ENCODE peak calls at places on chromosome 12, in eight cellular contexts. N is GM23248; X is A549; J is left lung; T is psoas muscle; S is substantia nigra; G is CD4-positive, alpha-beta T cell; Q is RWPE1. Z is an unnamed sample.

GRCh38 chr12:120684523-120684932 is 2.4 kb upstream of the MLEC start:
- DNase-seq in S (no peak), T (no peak), G (no peak), Q (no peak), N (peak), X (peak), J (no peak), Z (peak)

GRCh38 chr12:109625131-109625559 is 51.6 kb downstream of the MVK start:
- DNase-seq in Q (peak), T (peak), S (peak), J (no peak), G (no peak), X (peak), N (peak), Z (no peak)

GRCh38 chr12:43285248-43285647 is 266.8 kb downstream of the ADAMTS20 start:
- DNase-seq in S (no peak), J (no peak), T (no peak), N (peak), X (no peak), Q (peak), G (no peak), Z (peak)

GRCh38 chr12:71014180-71014785 is 93.7 kb upstream of the PTPRR start:
- DNase-seq in G (no peak), T (no peak), J (no peak), N (peak), Q (peak), X (peak), S (no peak), Z (no peak)

GRCh38 chr12:88310069-88310468 is 168.0 kb downstream of the TMTC3 start:
- DNase-seq in N (peak), X (peak), S (no peak), T (no peak), Q (no peak), J (no peak), G (no peak), Z (peak)

GRCh38 chr12:89648211-89648930 is 60.3 kb downstream of the ATP2B1 start:
- DNase-seq in S (no peak), T (no peak), J (no peak), N (no peak), Q (peak), G (no peak), X (no peak), Z (no peak)

GRCh38 chr12:57276935-57277563 is 26.1 kb upstream of the STAC3 start:
- DNase-seq in G (no peak), X (peak), J (no peak), T (no peak), S (no peak), N (peak), Q (no peak), Z (no peak)

GRCh38 chr12:65430571-65431306 is 152.3 kb downstream of the MSRB3 start:
- DNase-seq in N (peak), T (no peak), J (no peak), X (peak), Q (peak), S (no peak), G (no peak), Z (no peak)

GRCh38 chr12:55842681-55843429 is at the start of gene MMP19:
- DNase-seq in N (peak), G (no peak), X (peak), S (no peak), T (no peak), J (no peak), Q (peak), Z (no peak)

GRCh38 chr12:115799610-115800009 is 477.9 kb downstream of the MED13L start:
- DNase-seq in J (no peak), T (no peak), X (no peak), Q (peak), G (no peak), N (peak), S (no peak), Z (no peak)

GRCh38 chr12:119910586-119910985 is 33.5 kb upstream of the CIT start:
- DNase-seq in J (no peak), S (no peak), N (no peak), T (no peak), X (no peak), Q (no peak), G (no peak), Z (no peak)

GRCh38 chr12:38639625-38640024 is 265.8 kb downstream of the CPNE8 start:
- DNase-seq in T (no peak), X (no peak), N (no peak), J (no peak), S (no peak), Q (no peak), G (no peak), Z (no peak)

GRCh38 chr12:75505706-75506312 is 5.6 kb downstream of the KRR1 start:
- DNase-seq in S (no peak), G (no peak), X (peak), J (no peak), Q (no peak), T (no peak), N (peak), Z (no peak)

GRCh38 chr12:91104812-91105466 is 6.4 kb downstream of the LUM start:
- DNase-seq in N (no peak), X (no peak), T (no peak), Q (no peak), G (no peak), J (no peak), S (no peak), Z (no peak)

GRCh38 chr12:108689314-108690190 is 41.8 kb downstream of the CORO1C start:
- DNase-seq in J (no peak), S (peak), G (no peak), Q (no peak), N (peak), X (peak), T (no peak), Z (no peak)

GRCh38 chr12:43891856-43892574 is 56.1 kb downstream of the TMEM117 start:
- DNase-seq in X (no peak), J (no peak), G (no peak), S (no peak), N (no peak), Q (peak), T (no peak), Z (no peak)

GRCh38 chr12:76883826-76884225 is 5.0 kb upstream of the CSRP2 start:
- DNase-seq in X (no peak), N (peak), T (peak), Q (no peak), S (no peak), G (no peak), J (no peak), Z (no peak)

GRCh38 chr12:93712204-93712603 is 35.0 kb downstream of the CRADD start:
- DNase-seq in Q (no peak), N (no peak), J (no peak), S (no peak), X (no peak), G (no peak), T (no peak), Z (no peak)
- H3K27ac ChIP-seq in Q (no peak), N (no peak), J (no peak), S (no peak), X (no peak), G (no peak), T (no peak), Z (no peak)

DNA sequence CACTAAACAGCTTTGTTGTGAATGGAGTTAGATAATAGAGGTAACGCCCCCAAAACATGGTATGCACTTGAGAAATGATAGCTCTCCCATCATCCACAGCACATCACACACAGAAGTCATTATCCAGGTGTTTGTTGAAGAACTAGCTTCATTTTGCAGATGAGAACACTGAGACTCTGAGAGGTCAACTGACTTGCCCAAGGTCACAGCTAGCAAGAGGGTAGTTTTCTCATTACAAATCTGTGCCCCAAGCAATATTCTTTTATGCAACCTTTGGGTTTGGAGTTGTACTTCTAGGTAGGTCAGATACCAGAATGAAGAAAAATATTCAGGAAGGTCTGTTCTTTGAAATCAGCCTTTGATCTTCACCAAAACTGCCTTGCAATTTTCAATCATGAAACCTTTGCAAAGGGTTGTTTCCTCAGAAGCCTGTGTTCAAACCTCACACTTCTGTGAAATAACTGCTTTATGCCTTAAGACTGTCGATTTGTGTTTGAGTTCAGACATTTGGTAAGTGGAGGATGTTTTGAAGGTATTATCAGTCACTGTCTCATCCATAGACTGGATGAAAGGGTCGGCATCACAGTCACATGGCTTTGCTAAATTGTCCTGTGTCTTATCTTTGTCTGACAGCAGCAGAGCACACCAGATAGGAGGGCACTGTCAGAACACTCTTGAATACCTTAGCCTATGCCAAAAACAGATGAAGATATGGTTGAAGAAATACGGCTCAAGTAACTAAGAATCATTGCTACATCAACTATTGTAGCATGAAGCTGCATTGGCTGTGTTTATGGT is 233.2 kb upstream of the BTG1 start:
- DNase-seq in Q (no peak), T (no peak), X (no peak), J (no peak), N (no peak), S (no peak), G (no peak), Z (no peak)
- H3K27ac ChIP-seq in Q (no peak), T (no peak), X (no peak), J (no peak), N (no peak), S (no peak), G (peak), Z (no peak)

GRCh38 chr12:123149828-123150272 is 1.0 kb downstream of the PITPNM2 start:
- DNase-seq in X (peak), G (no peak), S (no peak), T (no peak), J (no peak), Q (no peak), N (no peak), Z (no peak)
- H3K27ac ChIP-seq in X (peak), G (no peak), S (peak), T (peak), J (peak), Q (peak), N (no peak), Z (no peak)

DNA sequence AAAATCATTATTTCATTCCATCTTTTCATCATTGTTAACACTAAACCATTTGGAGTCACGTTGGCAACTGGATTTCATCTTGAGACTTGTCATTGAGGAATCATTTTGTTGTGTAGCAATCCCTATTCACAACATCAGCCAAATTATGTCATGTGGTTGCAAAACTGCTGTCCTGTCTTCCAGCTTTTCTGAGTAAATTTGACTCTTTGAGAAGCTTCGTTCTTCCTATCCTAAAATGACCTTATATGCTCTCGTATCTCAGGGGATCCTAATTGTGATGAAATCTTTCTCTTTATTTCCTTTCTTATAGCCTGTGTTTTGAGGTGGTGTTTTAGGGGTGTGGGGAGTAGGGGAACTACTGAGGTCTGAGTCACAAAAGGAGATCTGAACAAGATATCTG is 30.6 kb upstream of the KICS2 start:
- DNase-seq in T (no peak), N (peak), G (no peak), J (no peak), S (no peak), X (no peak), Q (no peak), Z (no peak)
- H3K27ac ChIP-seq in T (no peak), N (peak), G (no peak), J (no peak), S (peak), X (no peak), Q (no peak), Z (no peak)

DNA sequence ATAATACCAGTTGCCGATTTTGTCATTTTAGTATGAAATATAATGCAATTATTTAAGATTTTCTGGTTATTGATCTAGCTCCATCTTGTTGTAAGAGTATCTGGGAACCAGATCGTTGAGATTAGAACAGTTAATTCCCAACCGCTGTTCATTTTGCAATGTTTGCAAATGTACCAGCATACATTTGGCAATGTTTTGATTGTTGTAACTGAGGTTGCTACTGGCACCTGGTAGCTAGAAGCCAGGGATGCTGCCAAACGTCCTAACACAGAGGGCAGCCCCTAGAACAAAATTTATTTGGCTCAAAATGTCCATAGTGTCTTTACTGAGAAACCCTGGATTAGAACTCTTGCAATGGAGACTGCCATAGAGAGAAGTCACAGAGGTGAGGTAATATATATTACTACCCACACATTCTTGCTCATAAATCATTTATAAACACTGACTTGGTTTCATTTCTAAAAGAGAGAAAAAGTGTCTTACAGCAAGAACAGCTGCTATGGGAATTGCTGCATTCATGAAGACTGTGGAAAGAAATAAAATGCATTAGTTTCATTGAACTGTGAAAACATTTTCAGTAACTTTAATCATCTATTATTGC is 46.3 kb downstream of the ABCC9 start:
- DNase-seq in T (peak), N (peak), G (no peak), J (no peak), S (no peak), Q (no peak), X (no peak), Z (no peak)
- H3K27ac ChIP-seq in T (peak), N (no peak), G (no peak), J (no peak), S (no peak), Q (no peak), X (no peak), Z (no peak)

GRCh38 chr12:104599985-104600712 is 143.4 kb downstream of the CHST11 start:
- DNase-seq in G (no peak), T (no peak), S (no peak), N (no peak), X (no peak), J (no peak), Q (no peak), Z (no peak)

GRCh38 chr12:104596876-104597833 is 140.4 kb downstream of the CHST11 start:
- DNase-seq in X (no peak), J (no peak), N (no peak), Q (no peak), G (no peak), S (no peak), T (no peak), Z (no peak)

GRCh38 chr12:104596128-104596799 is 139.5 kb downstream of the CHST11 start:
- DNase-seq in N (peak), S (no peak), T (peak), X (peak), J (no peak), G (no peak), Q (no peak), Z (no peak)

GRCh38 chr12:104599272-104599984 is 142.7 kb downstream of the CHST11 start:
- DNase-seq in G (no peak), X (no peak), Q (no peak), S (no peak), T (no peak), N (no peak), J (no peak), Z (no peak)

DNA sequence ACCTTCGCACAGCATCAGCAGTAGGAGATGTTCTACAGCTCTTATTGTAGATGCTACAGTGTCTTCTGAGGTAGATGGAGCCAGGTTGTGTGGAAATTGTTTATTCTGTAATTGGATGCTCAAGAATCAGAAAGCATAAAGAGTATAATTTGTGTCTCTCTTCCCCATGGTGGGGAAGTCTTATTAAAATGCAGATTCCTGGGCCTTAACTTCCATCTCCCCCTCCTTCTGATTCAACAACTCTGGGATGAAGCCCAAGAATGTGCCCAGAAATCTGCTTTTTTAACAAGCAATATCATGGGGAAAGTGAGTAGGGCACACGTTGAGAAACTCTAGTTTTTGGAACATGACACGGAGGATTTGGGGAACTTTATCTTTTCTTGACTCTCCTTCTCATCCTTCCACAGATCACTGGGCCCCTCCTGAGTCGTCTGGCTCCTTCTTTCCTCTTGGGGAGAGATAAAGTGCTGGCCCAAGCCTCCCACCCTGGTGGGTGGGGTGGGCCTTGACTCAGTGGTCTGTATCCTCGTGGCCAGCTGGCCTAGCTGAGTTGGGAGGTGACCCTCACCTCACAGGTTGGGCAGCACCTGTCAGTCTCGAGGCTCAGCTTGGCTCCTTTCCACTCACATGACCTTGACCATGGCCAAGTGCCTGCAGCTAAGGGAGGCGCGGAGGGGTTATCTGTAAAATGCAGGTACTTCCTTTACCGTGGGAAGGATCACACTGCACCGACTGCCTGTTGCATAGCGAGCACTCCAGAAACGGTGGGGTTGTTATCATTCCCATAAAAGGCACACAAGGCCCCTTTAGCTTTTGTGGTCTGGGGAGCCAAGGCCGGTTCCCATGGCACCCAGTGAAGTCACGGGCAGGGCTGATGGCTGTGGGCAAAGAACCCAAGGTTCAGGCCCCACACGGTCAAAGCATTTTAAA is 141.9 kb downstream of the CHST11 start:
- DNase-seq in X (no peak), N (no peak), J (no peak), S (no peak), Q (no peak), T (no peak), G (no peak), Z (no peak)
- H3K27ac ChIP-seq in X (no peak), N (no peak), J (no peak), S (no peak), Q (no peak), T (no peak), G (no peak), Z (no peak)

GRCh38 chr12:51669996-51670395 is 79.0 kb downstream of the SCN8A start:
- DNase-seq in T (no peak), S (no peak), Q (peak), X (no peak), G (no peak), N (no peak), J (no peak), Z (no peak)
- H3K27ac ChIP-seq in T (no peak), S (no peak), Q (no peak), X (no peak), G (no peak), N (no peak), J (no peak), Z (no peak)

DNA sequence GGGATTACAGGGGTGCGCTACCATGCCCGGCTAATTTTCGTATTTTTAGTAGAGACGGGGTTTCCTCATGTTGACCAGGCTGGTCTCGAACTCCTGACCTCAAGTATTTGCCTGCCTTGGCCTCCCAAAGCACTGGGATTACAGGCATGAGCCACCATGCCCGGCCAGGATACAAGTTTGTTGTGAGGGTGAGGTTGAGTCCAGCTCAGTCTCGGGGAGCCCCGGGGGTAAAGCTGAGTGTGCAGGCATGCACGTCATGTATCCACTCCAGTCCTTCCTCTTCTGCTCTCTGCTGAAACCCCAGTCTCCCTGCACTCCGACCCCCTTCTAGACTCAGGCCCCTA is 369 bp downstream of the HPD start:
- DNase-seq in J (no peak), S (no peak), T (no peak), G (no peak), Q (no peak), X (no peak), N (no peak), Z (no peak)
- H3K27ac ChIP-seq in J (peak), S (no peak), T (peak), G (no peak), Q (peak), X (peak), N (no peak), Z (no peak)

GRCh38 chr12:92552412-92553108 is 150.2 kb upstream of the PLEKHG7 start:
- DNase-seq in N (no peak), G (no peak), J (no peak), X (peak), Q (no peak), S (no peak), T (no peak), Z (no peak)
- H3K27ac ChIP-seq in N (no peak), G (no peak), J (no peak), X (peak), Q (peak), S (no peak), T (peak), Z (peak)

Z was measured in epithelial cell of prostate.